ENCODE peak calls at places on chromosomes 12 and 14, in six cellular contexts. K, H, S, F, U and Z are unnamed samples.
A peak's percentile ranks its signal among the peaks of the same experiment; 100 is the strongest.

GRCh38 chr14:58955294-58955821 is 233.1 kb upstream of the DAAM1 start:
- DNase-seq in K (peak; percentile 68), H (peak; percentile 80), S (no peak), F (no peak), U (no peak), Z (no peak)

GRCh38 chr12:51357374-51358047 is 11.0 kb upstream of the CELA1 start:
- DNase-seq in K (no peak), H (no peak), S (no peak), F (no peak), U (no peak), Z (no peak)

GRCh38 chr12:94123127-94123526 is 25.2 kb upstream of the PLXNC1 start:
- DNase-seq in K (no peak), H (no peak), S (no peak), F (no peak), U (no peak), Z (no peak)

GRCh38 chr12:113786107-113786506 is 180.0 kb downstream of the RBM19 start:
- DNase-seq in K (no peak), H (no peak), S (no peak), F (no peak), U (no peak), Z (no peak)

GRCh38 chr14:69281450-69282169 is 21.7 kb downstream of the GALNT16 start:
- DNase-seq in K (no peak), H (no peak), S (no peak), F (no peak), U (no peak), Z (no peak)

GRCh38 chr12:53941187-53941586 is 2.6 kb downstream of the HOXC13 start:
- DNase-seq in K (no peak), H (no peak), S (no peak), F (no peak), U (no peak), Z (no peak)

GRCh38 chr12:124829008-124829707 is 34.5 kb downstream of the SCARB1 start:
- DNase-seq in K (peak; percentile 28), H (peak; percentile 86), S (no peak), F (no peak), U (no peak), Z (no peak)

GRCh38 chr12:18323159-18323558 is 61.8 kb downstream of the PIK3C2G start:
- DNase-seq in K (peak; percentile 11), H (peak; percentile 54), S (no peak), F (no peak), U (no peak), Z (no peak)

GRCh38 chr14:31402764-31403163 is 17.6 kb downstream of the HEATR5A start:
- DNase-seq in K (no peak), H (no peak), S (no peak), F (no peak), U (no peak), Z (no peak)

GRCh38 chr12:131063960-131064359 is 110.3 kb downstream of the ADGRD1 start:
- DNase-seq in K (no peak), H (no peak), S (no peak), F (no peak), U (no peak), Z (no peak)

DNA sequence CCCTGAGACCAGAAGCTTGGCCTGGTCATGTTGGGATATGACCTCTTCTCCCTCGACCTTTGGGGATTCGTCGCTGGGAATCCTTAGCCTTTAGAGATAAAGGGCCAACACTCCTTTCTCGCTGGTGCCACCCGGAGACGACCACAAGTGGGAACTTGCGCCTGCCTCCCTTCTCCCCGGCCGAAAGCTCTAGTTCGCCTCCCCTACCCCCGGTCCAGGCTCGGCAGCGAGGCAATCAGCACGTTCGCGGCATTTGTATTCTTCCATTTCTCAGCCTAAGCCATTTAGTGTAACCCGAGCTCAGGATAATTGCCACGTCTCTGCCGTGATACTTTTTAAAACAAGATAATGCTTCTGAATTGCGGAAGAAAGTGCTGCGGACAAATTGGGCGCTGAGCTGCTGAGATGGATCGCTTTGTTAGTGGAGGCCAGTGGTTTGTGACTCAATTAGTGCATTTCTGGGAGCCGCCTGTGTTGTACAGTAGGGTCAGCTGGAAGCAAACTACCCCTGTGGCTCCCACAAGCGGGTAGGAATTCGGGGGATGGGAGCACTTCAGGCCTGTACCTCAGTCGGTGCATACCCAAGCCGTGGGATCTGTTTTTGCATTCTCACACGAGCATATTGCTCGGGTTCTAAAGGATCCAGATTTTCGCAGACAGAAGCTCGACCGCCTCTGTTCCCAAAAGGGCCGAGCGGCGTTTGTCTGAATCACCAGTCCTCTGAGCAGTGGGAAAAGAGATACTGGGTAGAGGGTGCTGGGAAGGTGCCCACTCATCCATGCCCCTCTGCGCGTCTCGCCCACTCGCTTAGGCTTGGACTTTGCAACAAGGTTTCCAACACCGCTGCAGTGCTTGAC is 6.8 kb upstream of the SIX1 start:
- DNase-seq in K (no peak), H (peak; percentile 34), S (no peak), F (no peak), U (no peak), Z (no peak)
- H3K4me3 ChIP-seq in K (peak overlapping the region; percentile 53), H (peak overlapping the region; percentile 77), S (no peak overlapping the region), F (peak overlapping the region; percentile 59), U (peak overlapping the region; percentile 78), Z (peak overlapping the region; percentile 51)

GRCh38 chr12:39440781-39441180 is 2.1 kb downstream of the KIF21A start:
- DNase-seq in K (no peak), H (no peak), S (no peak), F (no peak), U (no peak), Z (no peak)

GRCh38 chr12:39440101-39440500 is 2.8 kb downstream of the KIF21A start:
- DNase-seq in K (no peak), H (no peak), S (no peak), F (no peak), U (no peak), Z (no peak)

GRCh38 chr12:39441963-39442894 is 691 bp downstream of the KIF21A start:
- DNase-seq in K (no peak), H (peak; percentile 48), S (peak; percentile 92), F (peak; percentile 68), U (no peak), Z (peak; percentile 81)

GRCh38 chr12:39442895-39443703 is at the start of gene KIF21A:
- DNase-seq in K (peak; percentile 55), H (peak; percentile 91), S (peak; percentile 97), F (peak; percentile 92), U (peak; percentile 58), Z (peak; percentile 94)

GRCh38 chr12:39441189-39441962 is 1.5 kb downstream of the KIF21A start:
- DNase-seq in K (no peak), H (no peak), S (no peak), F (no peak), U (no peak), Z (no peak)
- TF ChIP-seq CTCF in K (no peak), H (no peak), S (no peak), F (no peak), U (no peak), Z (no peak)

GRCh38 chr12:57237952-57238853 is 8.7 kb downstream of the SHMT2 start:
- DNase-seq in K (no peak), H (no peak), S (peak; percentile 76), F (peak; percentile 67), U (no peak), Z (peak; percentile 67)
- H3K4me3 ChIP-seq in K (peak overlapping the region; percentile 21), H (peak overlapping the region; percentile 54), S (peak overlapping the region; percentile 28), F (peak overlapping the region; percentile 49), U (peak overlapping the region; percentile 81), Z (peak overlapping the region; percentile 33)

GRCh38 chr12:63098851-63099250 is 52.1 kb downstream of the AVPR1A start:
- DNase-seq in K (no peak), H (no peak), S (no peak), F (no peak), U (no peak), Z (no peak)
- TF ChIP-seq CTCF in K (no peak), H (no peak), S (no peak), F (no peak), U (no peak), Z (no peak)

DNA sequence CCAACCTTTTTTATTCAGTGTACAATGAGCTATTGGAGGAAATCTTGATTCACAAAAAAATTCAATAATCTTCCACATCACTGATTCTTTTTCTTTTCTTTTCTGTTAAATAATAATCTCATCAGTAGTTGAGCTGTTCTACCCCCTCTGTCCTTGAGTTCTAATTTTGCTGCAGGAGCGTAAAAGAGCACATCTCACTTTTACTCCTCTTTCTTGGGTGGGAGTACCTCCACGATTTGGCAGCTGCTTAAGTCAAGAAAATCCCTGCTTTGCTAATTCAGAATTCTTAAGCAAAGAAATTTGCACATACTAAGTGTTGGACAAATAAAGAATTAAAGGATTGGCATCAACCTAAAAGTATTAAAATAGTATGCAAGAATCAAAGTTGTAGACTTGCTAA is 128.9 kb downstream of the PRKD1 start:
- DNase-seq in K (no peak), H (no peak), S (no peak), F (no peak), U (no peak), Z (no peak)
- H3K4me3 ChIP-seq in K (no peak overlapping the region), H (no peak overlapping the region), S (no peak overlapping the region), F (no peak overlapping the region), U (no peak overlapping the region), Z (no peak overlapping the region)

GRCh38 chr12:6614513-6615177 is 7.5 kb upstream of the CHD4 start:
- DNase-seq in K (no peak), H (no peak), S (no peak), F (no peak), U (no peak), Z (no peak)
- TF ChIP-seq CTCF in K (peak; percentile 24), H (no peak), S (no peak), F (no peak), U (no peak), Z (no peak)